ENCODE peak calls at places on chromosome 6, in ten cellular contexts. One of them, this sample, is unnamed.
A peak's percentile ranks its signal among the peaks of the same experiment; 100 is the strongest.

GRCh38 chr6:159899994-159900745 is 9.4 kb downstream of the MAS1 start:
- DNase-seq in mucosa of descending colon: no peak
- DNase-seq in left ventricle myocardium inferior: no peak
- DNase-seq in colonic mucosa: no peak
- DNase-seq in left lung: no peak
- DNase-seq in pancreas: no peak
- DNase-seq in heart left ventricle: no peak
- DNase-seq in endodermal cell: no peak
- DNase-seq in tibial artery: no peak
- DNase-seq in adrenal gland: no peak
- DNase-seq in this sample: no peak

GRCh38 chr6:46368137-46368536 is 123.1 kb downstream of the RCAN2 start:
- DNase-seq in mucosa of descending colon: no peak
- DNase-seq in left ventricle myocardium inferior: no peak
- DNase-seq in colonic mucosa: no peak
- DNase-seq in left lung: no peak
- DNase-seq in pancreas: no peak
- DNase-seq in heart left ventricle: no peak
- DNase-seq in endodermal cell: no peak
- DNase-seq in tibial artery: no peak
- DNase-seq in adrenal gland: no peak
- DNase-seq in this sample: no peak

GRCh38 chr6:148867851-148868250 is 121.0 kb downstream of the UST start:
- DNase-seq in mucosa of descending colon: no peak
- DNase-seq in left ventricle myocardium inferior: no peak
- DNase-seq in colonic mucosa: no peak
- DNase-seq in left lung: no peak
- DNase-seq in pancreas: no peak
- DNase-seq in heart left ventricle: no peak
- DNase-seq in endodermal cell: no peak
- DNase-seq in tibial artery: no peak
- DNase-seq in adrenal gland: no peak
- DNase-seq in this sample: no peak

GRCh38 chr6:158793432-158793831 is 25.7 kb downstream of the EZR start:
- DNase-seq in mucosa of descending colon: no peak
- DNase-seq in left ventricle myocardium inferior: no peak
- DNase-seq in colonic mucosa: no peak
- DNase-seq in left lung: no peak
- DNase-seq in pancreas: no peak
- DNase-seq in heart left ventricle: no peak
- DNase-seq in endodermal cell: peak; percentile 65
- DNase-seq in tibial artery: no peak
- DNase-seq in adrenal gland: no peak
- DNase-seq in this sample: no peak

GRCh38 chr6:49202923-49203322 is 260.1 kb downstream of the MMUT start:
- DNase-seq in mucosa of descending colon: no peak
- DNase-seq in left ventricle myocardium inferior: no peak
- DNase-seq in colonic mucosa: no peak
- DNase-seq in left lung: no peak
- DNase-seq in pancreas: no peak
- DNase-seq in heart left ventricle: no peak
- DNase-seq in endodermal cell: no peak
- DNase-seq in tibial artery: no peak
- DNase-seq in adrenal gland: no peak
- DNase-seq in this sample: no peak

GRCh38 chr6:13496508-13497180 is 9.2 kb upstream of the GFOD1 start:
- DNase-seq in mucosa of descending colon: no peak
- DNase-seq in left ventricle myocardium inferior: no peak
- DNase-seq in colonic mucosa: no peak
- DNase-seq in left lung: no peak
- DNase-seq in pancreas: no peak
- DNase-seq in heart left ventricle: no peak
- DNase-seq in endodermal cell: no peak
- DNase-seq in tibial artery: no peak
- DNase-seq in adrenal gland: no peak
- DNase-seq in this sample: no peak

GRCh38 chr6:157434349-157435016 is 53.5 kb downstream of the ZDHHC14 start:
- DNase-seq in mucosa of descending colon: peak; percentile 47
- DNase-seq in left ventricle myocardium inferior: peak; percentile 43
- DNase-seq in colonic mucosa: peak; percentile 56
- DNase-seq in left lung: no peak
- DNase-seq in pancreas: peak; percentile 27
- DNase-seq in heart left ventricle: no peak
- DNase-seq in endodermal cell: no peak
- DNase-seq in tibial artery: peak; percentile 36
- DNase-seq in adrenal gland: peak; percentile 94
- DNase-seq in this sample: peak; percentile 52

GRCh38 chr6:165677091-165677490 is 14.1 kb upstream of the PDE10A start:
- DNase-seq in mucosa of descending colon: no peak
- DNase-seq in left ventricle myocardium inferior: no peak
- DNase-seq in colonic mucosa: no peak
- DNase-seq in left lung: no peak
- DNase-seq in pancreas: no peak
- DNase-seq in heart left ventricle: no peak
- DNase-seq in endodermal cell: no peak
- DNase-seq in tibial artery: no peak
- DNase-seq in adrenal gland: no peak
- DNase-seq in this sample: no peak

DNA sequence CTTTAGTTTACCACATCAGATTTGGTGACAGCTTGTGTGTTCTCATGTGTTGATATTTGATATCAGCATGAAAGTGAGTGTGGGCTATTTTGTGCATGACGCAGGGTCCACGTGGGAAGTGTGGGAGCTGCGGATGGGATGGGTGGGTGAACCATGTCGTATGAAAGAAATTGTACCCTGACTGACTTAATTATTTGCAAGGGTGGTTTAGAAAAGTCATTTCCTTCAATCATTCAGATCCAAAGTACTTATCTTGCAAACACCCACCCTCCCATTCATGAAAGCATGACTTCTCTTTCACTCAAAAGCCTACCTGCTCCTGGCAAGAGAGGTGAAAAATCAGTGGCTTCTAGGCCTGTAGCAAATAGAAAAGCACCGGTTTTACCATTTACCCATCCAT is 91.8 kb upstream of the BACH2 start:
- DNase-seq in mucosa of descending colon: no peak
- DNase-seq in left ventricle myocardium inferior: no peak
- DNase-seq in colonic mucosa: no peak
- DNase-seq in left lung: no peak
- DNase-seq in pancreas: no peak
- DNase-seq in heart left ventricle: no peak
- DNase-seq in endodermal cell: no peak
- DNase-seq in tibial artery: no peak
- DNase-seq in adrenal gland: no peak
- DNase-seq in this sample: no peak
- H3K4me1 ChIP-seq in mucosa of descending colon: no peaks in the 10 kb centered on the region
- H3K4me1 ChIP-seq in left ventricle myocardium inferior: no peaks in the 10 kb centered on the region
- H3K4me1 ChIP-seq in colonic mucosa: no peaks in the 10 kb centered on the region
- H3K4me1 ChIP-seq in left lung: no peaks in the 10 kb centered on the region
- H3K4me1 ChIP-seq in pancreas: no peaks in the 10 kb centered on the region
- H3K4me1 ChIP-seq in heart left ventricle: peaks cover 3% of the 10 kb centered on the region
- H3K4me1 ChIP-seq in endodermal cell: peaks cover 20% of the 10 kb centered on the region
- H3K4me1 ChIP-seq in tibial artery: no peaks in the 10 kb centered on the region
- H3K4me1 ChIP-seq in adrenal gland: no peaks in the 10 kb centered on the region
- H3K4me1 ChIP-seq in this sample: no peaks in the 10 kb centered on the region

DNA sequence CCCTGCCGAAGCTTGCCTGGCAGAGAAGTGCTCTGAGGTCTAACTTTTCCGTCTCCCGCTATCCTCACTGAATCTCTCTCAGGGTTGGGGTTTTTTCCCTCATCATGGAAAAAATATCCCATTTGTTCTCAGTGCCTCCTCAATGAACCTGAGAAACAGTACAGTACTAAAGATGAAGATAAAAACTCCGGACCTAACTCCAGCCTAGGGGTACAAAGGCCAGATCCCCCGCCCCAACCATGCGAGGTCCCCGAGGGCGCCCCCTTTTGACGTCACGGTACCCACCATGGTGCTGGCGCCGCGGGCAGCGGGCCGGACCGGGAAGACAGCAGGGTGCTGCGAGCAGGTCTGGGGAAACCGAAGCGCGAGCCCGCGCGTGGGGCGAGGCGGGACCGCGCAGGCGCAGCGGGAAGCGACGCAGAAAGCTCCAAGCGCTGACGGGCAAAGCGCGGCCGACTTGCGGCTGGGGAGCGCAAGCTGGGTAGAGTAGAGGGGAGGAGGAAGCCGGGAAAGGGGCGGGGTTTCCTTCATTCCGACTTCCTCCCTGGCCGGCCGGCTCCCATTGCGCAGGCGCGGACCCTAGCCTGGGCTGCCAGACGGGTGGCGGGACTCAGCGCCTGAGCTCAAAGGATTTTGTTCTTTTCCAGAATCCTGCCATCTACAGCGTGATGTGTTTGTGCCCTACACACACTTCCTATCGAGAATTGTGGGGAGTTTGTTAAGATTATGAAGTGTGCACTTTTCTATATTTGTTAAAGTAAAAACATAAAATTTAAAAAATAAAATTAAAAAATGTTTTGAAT is at the start of gene LSM2:
- DNase-seq in mucosa of descending colon: peak; percentile 97
- DNase-seq in left ventricle myocardium inferior: peak; percentile 98
- DNase-seq in colonic mucosa: peak; percentile 96
- DNase-seq in left lung: peak; percentile 98
- DNase-seq in pancreas: peak; percentile 98
- DNase-seq in heart left ventricle: peak; percentile 98
- DNase-seq in endodermal cell: peak; percentile 98
- DNase-seq in tibial artery: peak; percentile 97
- DNase-seq in adrenal gland: peak; percentile 99
- DNase-seq in this sample: peak; percentile 98
- TF ChIP-seq CTCF in mucosa of descending colon: peak; percentile 19
- TF ChIP-seq CTCF in left ventricle myocardium inferior: peak; percentile 30
- TF ChIP-seq CTCF in colonic mucosa: no peak
- TF ChIP-seq CTCF in left lung: peak; percentile 35
- TF ChIP-seq CTCF in pancreas: no peak
- TF ChIP-seq CTCF in heart left ventricle: peak; percentile 26
- TF ChIP-seq CTCF in endodermal cell: peak; percentile 50
- TF ChIP-seq CTCF in tibial artery: peak; percentile 17
- TF ChIP-seq CTCF in adrenal gland: no peak
- TF ChIP-seq CTCF in this sample: peak; percentile 29

DNA sequence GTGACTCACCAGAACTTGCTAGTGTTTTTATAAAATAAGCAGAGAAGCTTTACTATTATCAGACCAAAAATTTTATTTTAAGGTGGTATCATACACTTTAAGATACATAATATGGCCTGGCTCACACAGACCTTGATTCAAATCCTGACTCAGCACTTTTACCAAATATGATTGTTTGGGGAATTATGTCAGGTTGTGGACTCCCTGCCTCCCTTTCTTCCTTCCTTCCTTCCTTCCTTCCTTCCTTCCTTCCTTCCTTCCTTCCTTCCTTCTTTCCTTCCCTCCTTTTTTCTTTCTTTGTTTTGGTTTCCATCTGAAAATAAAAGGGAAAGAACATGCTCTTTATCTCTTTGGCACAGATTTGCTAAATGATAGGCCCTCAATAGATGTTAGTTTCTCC is 186.0 kb upstream of the MMS22L start:
- DNase-seq in mucosa of descending colon: no peak
- DNase-seq in left ventricle myocardium inferior: no peak
- DNase-seq in colonic mucosa: no peak
- DNase-seq in left lung: no peak
- DNase-seq in pancreas: no peak
- DNase-seq in heart left ventricle: no peak
- DNase-seq in endodermal cell: no peak
- DNase-seq in tibial artery: no peak
- DNase-seq in adrenal gland: no peak
- DNase-seq in this sample: no peak
- H3K4me3 ChIP-seq in mucosa of descending colon: no peak overlapping the region
- H3K4me3 ChIP-seq in left ventricle myocardium inferior: no peak overlapping the region
- H3K4me3 ChIP-seq in colonic mucosa: no peak overlapping the region
- H3K4me3 ChIP-seq in left lung: no peak overlapping the region
- H3K4me3 ChIP-seq in pancreas: no peak overlapping the region
- H3K4me3 ChIP-seq in heart left ventricle: no peak overlapping the region
- H3K4me3 ChIP-seq in endodermal cell: no peak overlapping the region
- H3K4me3 ChIP-seq in tibial artery: no peak overlapping the region
- H3K4me3 ChIP-seq in adrenal gland: no peak overlapping the region
- H3K4me3 ChIP-seq in this sample: no peak overlapping the region

DNA sequence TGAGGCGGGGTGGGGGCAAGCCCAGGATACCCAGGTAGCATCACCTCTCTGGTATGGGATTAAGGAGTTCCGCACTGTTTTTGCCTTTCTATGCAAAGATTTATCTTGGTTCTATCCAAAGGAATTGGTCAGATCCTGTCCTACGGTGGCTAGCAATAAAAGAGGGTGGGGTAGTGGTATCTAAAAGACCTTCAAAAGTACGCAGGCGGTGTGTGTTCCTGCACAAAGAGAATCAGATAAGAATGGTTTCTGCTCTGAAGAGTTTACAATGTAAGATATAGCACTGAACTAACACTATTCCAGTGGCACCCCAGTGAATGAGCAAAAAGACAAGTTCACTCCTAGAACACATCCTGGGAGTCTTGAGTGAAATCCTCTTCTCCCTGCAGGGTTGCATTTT is 6.3 kb downstream of the MRPS18A start:
- DNase-seq in mucosa of descending colon: no peak
- DNase-seq in left ventricle myocardium inferior: no peak
- DNase-seq in colonic mucosa: peak; percentile 68
- DNase-seq in left lung: no peak
- DNase-seq in pancreas: no peak
- DNase-seq in heart left ventricle: no peak
- DNase-seq in endodermal cell: no peak
- DNase-seq in tibial artery: no peak
- DNase-seq in adrenal gland: no peak
- DNase-seq in this sample: no peak
- H3K4me1 ChIP-seq in mucosa of descending colon: peaks cover 58% of the 10 kb centered on the region
- H3K4me1 ChIP-seq in left ventricle myocardium inferior: peaks cover 80% of the 10 kb centered on the region
- H3K4me1 ChIP-seq in colonic mucosa: peaks cover 37% of the 10 kb centered on the region
- H3K4me1 ChIP-seq in left lung: peaks cover 8% of the 10 kb centered on the region
- H3K4me1 ChIP-seq in pancreas: peaks cover 3% of the 10 kb centered on the region
- H3K4me1 ChIP-seq in heart left ventricle: peaks cover 78% of the 10 kb centered on the region
- H3K4me1 ChIP-seq in endodermal cell: peaks cover 23% of the 10 kb centered on the region
- H3K4me1 ChIP-seq in tibial artery: peaks cover 3% of the 10 kb centered on the region
- H3K4me1 ChIP-seq in adrenal gland: peaks cover 6% of the 10 kb centered on the region
- H3K4me1 ChIP-seq in this sample: no peaks in the 10 kb centered on the region

GRCh38 chr6:24149836-24150235 is 23.8 kb downstream of the NRSN1 start:
- DNase-seq in mucosa of descending colon: no peak
- DNase-seq in left ventricle myocardium inferior: no peak
- DNase-seq in colonic mucosa: no peak
- DNase-seq in left lung: no peak
- DNase-seq in pancreas: no peak
- DNase-seq in heart left ventricle: no peak
- DNase-seq in endodermal cell: no peak
- DNase-seq in tibial artery: no peak
- DNase-seq in adrenal gland: no peak
- DNase-seq in this sample: no peak
- TF ChIP-seq CTCF in mucosa of descending colon: no peak
- TF ChIP-seq CTCF in left ventricle myocardium inferior: no peak
- TF ChIP-seq CTCF in colonic mucosa: no peak
- TF ChIP-seq CTCF in left lung: no peak
- TF ChIP-seq CTCF in pancreas: no peak
- TF ChIP-seq CTCF in heart left ventricle: no peak
- TF ChIP-seq CTCF in endodermal cell: no peak
- TF ChIP-seq CTCF in tibial artery: no peak
- TF ChIP-seq CTCF in adrenal gland: no peak
- TF ChIP-seq CTCF in this sample: no peak